ENCODE peak calls at places on chromosomes 2 and 18, in five cellular contexts. X, E, O, C and H are unnamed samples.

GRCh38 chr18:59729781-59730180 is 32.6 kb upstream of the CCBE1 start:
- DNase-seq in X (no peak), E (no peak), C (no peak), O (no peak), H (no peak)

GRCh38 chr2:118565816-118566540 is 281.5 kb downstream of the EN1 start:
- DNase-seq in C (no peak), E (no peak), O (no peak), X (no peak), H (no peak)

GRCh38 chr2:102268529-102269524 is 42.5 kb upstream of the IL1RL1 start:
- DNase-seq in C (no peak), E (no peak), O (no peak), X (no peak), H (no peak)

GRCh38 chr18:79524181-79525078 is 128.7 kb downstream of the NFATC1 start:
- DNase-seq in E (peak; percentile 65), O (no peak), X (no peak), C (no peak), H (peak; percentile 58)

GRCh38 chr2:175234153-175234552 is 52.6 kb upstream of the ATP5MC3 start:
- DNase-seq in O (no peak), E (no peak), X (no peak), C (no peak), H (no peak)

GRCh38 chr18:69596345-69596744 is 195.7 kb downstream of the DOK6 start:
- DNase-seq in C (no peak), E (no peak), X (no peak), O (no peak), H (no peak)

GRCh38 chr2:241854342-241855244 is 4.1 kb downstream of the PDCD1 start:
- DNase-seq in O (no peak), C (no peak), X (peak; percentile 67), E (peak; percentile 58), H (peak; percentile 56)

GRCh38 chr2:206054952-206055351 is 31.0 kb downstream of the INO80D start:
- DNase-seq in E (no peak), X (no peak), C (no peak), O (no peak), H (no peak)

GRCh38 chr2:215950009-215950408 is 63.3 kb downstream of the MREG start:
- DNase-seq in X (no peak), C (no peak), E (no peak), O (no peak), H (no peak)

GRCh38 chr2:105853354-105854088 is 108.8 kb downstream of the NCK2 start:
- DNase-seq in O (no peak), E (no peak), C (no peak), X (no peak), H (no peak)

GRCh38 chr2:183665403-183665802 is 541.2 kb downstream of the NUP35 start:
- DNase-seq in C (no peak), E (no peak), X (no peak), O (no peak), H (no peak)

GRCh38 chr18:63182861-63183260 is 136.7 kb downstream of the BCL2 start:
- DNase-seq in O (no peak), C (no peak), X (no peak), E (no peak), H (no peak)

GRCh38 chr18:34773961-34774754 is 64.1 kb downstream of the DTNA start:
- DNase-seq in C (no peak), O (peak; percentile 59), E (no peak), X (peak; percentile 75), H (peak; percentile 62)

GRCh38 chr2:138676654-138677053 is 103.5 kb downstream of the NXPH2 start:
- DNase-seq in C (no peak), X (no peak), O (no peak), E (no peak), H (no peak)

GRCh38 chr2:105852066-105852465 is 107.4 kb downstream of the NCK2 start:
- DNase-seq in X (no peak), C (no peak), E (no peak), O (no peak), H (no peak)

GRCh38 chr18:48866856-48867255 is 83.9 kb downstream of the SMAD7 start:
- DNase-seq in X (peak; percentile 13), O (no peak), C (no peak), E (no peak), H (no peak)

GRCh38 chr18:61582205-61582710 is 249.0 kb downstream of the CDH20 start:
- DNase-seq in E (no peak), O (no peak), X (peak; percentile 43), C (no peak), H (no peak)

GRCh38 chr2:237774811-237775553 is 23.6 kb upstream of the RBM44 start:
- DNase-seq in X (peak; percentile 49), C (peak; percentile 14), E (no peak), O (peak; percentile 64), H (peak; percentile 30)

GRCh38 chr2:46236006-46236875 is 61.0 kb upstream of the EPAS1 start:
- DNase-seq in C (no peak), O (no peak), E (no peak), X (no peak), H (no peak)

GRCh38 chr2:180306346-180306745 is 299.2 kb upstream of the CWC22 start:
- DNase-seq in X (no peak), E (no peak), C (no peak), O (no peak), H (no peak)

GRCh38 chr2:172246649-172247048 is 143.9 kb upstream of the DLX2 start:
- DNase-seq in X (no peak), O (no peak), C (no peak), E (no peak), H (no peak)

DNA sequence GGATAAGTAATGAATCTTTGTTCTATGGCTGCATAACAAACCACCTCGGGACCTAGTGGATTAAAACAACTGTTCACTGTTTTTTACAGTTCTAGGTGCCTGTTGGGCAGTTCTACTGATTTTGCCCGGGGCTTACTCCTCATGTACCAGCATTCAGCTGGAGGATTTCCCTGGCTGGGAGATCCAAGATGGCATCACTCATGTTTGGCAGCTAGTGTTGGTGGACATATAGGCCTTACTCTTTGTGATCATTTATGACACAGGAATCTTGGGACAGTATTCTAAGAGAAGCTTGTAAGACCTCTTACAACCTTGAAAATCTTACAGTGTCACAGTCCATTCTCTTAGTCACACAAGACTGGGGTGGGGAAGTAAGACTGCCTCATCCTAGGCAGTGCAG is 4.6 kb downstream of the MARCHF7 start:
- DNase-seq in C (no peak), O (no peak), X (no peak), E (no peak), H (no peak)
- H3K4me1 ChIP-seq in C (peaks cover 74% of the 10 kb centered on the region), O (peaks cover 84% of the 10 kb centered on the region), X (peaks cover 78% of the 10 kb centered on the region), E (peaks cover 56% of the 10 kb centered on the region), H (peaks cover 21% of the 10 kb centered on the region)

DNA sequence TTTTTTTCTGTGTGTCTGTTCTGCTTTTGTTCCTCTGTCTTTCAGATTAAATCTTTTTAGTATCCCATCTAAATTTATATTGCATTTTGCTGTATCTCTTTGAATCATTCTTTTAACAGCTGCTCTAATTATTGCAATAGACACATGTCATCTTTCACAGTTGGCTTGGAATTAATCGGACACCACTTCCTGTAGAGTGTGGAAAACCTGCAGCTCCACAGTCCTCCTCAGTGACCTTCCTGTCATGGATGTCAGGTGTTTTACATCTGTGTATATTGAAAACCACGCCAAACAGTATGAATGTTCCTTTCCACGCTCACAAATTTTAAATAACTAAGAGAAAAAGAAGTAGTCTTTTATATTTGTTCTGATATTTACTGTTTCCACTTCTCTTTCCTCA is 135.3 kb downstream of the PXDN start:
- DNase-seq in C (no peak), E (no peak), O (no peak), X (peak; percentile 4), H (no peak)
- TF ChIP-seq CTCF in C (no peak), E (no peak), O (no peak), X (no peak), H (no peak)

GRCh38 chr18:12882416-12882815 is 1.6 kb downstream of the PTPN2 start:
- DNase-seq in X (no peak), E (no peak), C (no peak), O (no peak), H (no peak)
- H3K4me3 ChIP-seq in X (no peak overlapping the region), E (peak overlapping the region; percentile 76), C (peak overlapping the region; percentile 95), O (peak overlapping the region; percentile 82), H (peak overlapping the region; percentile 91)

DNA sequence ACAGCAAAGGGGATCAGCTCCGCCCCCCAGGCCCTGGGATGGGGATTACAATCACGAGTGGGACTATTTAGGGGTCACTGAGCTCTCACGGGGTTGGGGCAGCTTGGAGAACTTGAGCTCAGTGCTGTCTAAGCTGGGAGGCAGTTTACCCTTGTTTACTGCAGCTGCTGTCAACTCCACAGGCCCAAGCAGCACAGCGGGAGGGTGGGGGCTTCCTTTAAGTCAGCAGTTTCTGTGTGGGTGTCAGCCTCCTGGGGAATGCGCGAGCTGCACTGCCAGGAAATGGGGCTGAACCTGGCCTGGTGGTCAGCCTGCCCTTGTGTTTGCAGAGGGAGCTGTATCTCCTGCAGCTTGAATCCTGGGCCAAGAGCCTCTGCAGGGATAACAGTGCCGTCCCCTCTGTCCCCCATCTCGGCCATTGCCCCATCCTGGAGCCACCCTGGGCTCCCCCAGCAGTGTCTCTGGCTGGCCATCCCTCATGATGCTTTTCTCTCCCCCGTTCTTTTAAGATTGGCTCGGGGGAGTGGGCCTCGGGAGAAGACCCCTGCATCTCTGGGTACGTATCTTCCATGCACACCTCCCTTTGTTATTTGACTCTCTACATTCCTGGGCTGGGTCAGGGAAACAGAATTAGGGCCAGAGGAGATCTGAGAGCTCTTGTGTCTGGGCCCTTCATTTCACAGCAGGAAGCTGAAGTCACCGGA is 30.0 kb downstream of the TOGARAM2 start:
- DNase-seq in C (peak; percentile 43), O (peak; percentile 38), E (no peak), X (peak; percentile 68), H (no peak)
- H3K4me1 ChIP-seq in C (peaks cover 77% of the 10 kb centered on the region), O (peaks cover 29% of the 10 kb centered on the region), E (peaks cover 30% of the 10 kb centered on the region), X (peaks cover 70% of the 10 kb centered on the region), H (no peaks in the 10 kb centered on the region)

GRCh38 chr18:65227970-65228369 is 522.8 kb upstream of the CDH7 start:
- DNase-seq in O (no peak), X (no peak), E (no peak), C (no peak), H (no peak)
- TF ChIP-seq CTCF in O (no peak), X (no peak), E (no peak), C (no peak), H (no peak)